ENCODE peak calls at places on chromosomes 4 and X, in four cellular contexts. Q is activated CD8-positive, alpha-beta memory T cell treated with anti-CD3 and anti-CD28 coated beads, Interleukin-2, amount 50 U/mL, for 4 hours; D is OCI-M1; C is hippocampal formation. W is an unnamed sample.

GRCh38 chr4:61248705-61249104 is 48.6 kb downstream of the ADGRL3 start:
- DNase-seq in Q (no peak), C (no peak), D (no peak), W (no peak)

GRCh38 chr4:64158648-64159326 is 250.5 kb downstream of the TECRL start:
- DNase-seq in C (peak; percentile 17), D (peak; percentile 91), Q (no peak), W (peak; percentile 24)

GRCh38 chr4:40180356-40180755 is 16.5 kb upstream of the RHOH start:
- DNase-seq in D (no peak), Q (no peak), C (no peak), W (no peak)

GRCh38 chrX:66074920-66075879 is 35.3 kb upstream of the VSIG4 start:
- DNase-seq in Q (peak; percentile 31), D (no peak), C (peak; percentile 2), W (peak; percentile 53)

GRCh38 chrX:150155396-150156048 is 207.6 kb upstream of the MAMLD1 start:
- DNase-seq in C (no peak), D (no peak), Q (no peak), W (peak; percentile 71)

GRCh38 chrX:17788439-17788838 is 51.1 kb downstream of the SCML1 start:
- DNase-seq in D (peak; percentile 43), C (peak; percentile 4), Q (peak; percentile 46), W (no peak)

GRCh38 chr4:187333151-187333550 is 609.5 kb upstream of the FAT1 start:
- DNase-seq in D (no peak), C (no peak), Q (no peak), W (no peak)

GRCh38 chr4:20418865-20419451 is 167.3 kb downstream of the SLIT2 start:
- DNase-seq in D (peak; percentile 84), C (no peak), Q (no peak), W (no peak)

GRCh38 chr4:164937576-164938270 is 39.7 kb downstream of the TRIM61 start:
- DNase-seq in C (peak; percentile 54), Q (no peak), D (peak; percentile 56), W (no peak)

GRCh38 chr4:149549911-149550310 is 265.7 kb downstream of the IQCM start:
- DNase-seq in C (peak; percentile 0), Q (no peak), D (peak; percentile 81), W (no peak)

GRCh38 chrX:133297284-133297683 is 79.1 kb upstream of the TFDP3 start:
- DNase-seq in D (no peak), C (no peak), Q (no peak), W (no peak)

GRCh38 chr4:26062221-26062620 is 148.2 kb downstream of the SMIM20 start:
- DNase-seq in C (no peak), Q (no peak), D (no peak), W (no peak)

GRCh38 chrX:108437354-108437753 is 868 bp downstream of the COL4A6 start:
- DNase-seq in C (no peak), Q (no peak), D (no peak), W (no peak)